ENCODE peak calls at places on chromosomes 16 and 17, in six cellular contexts. B is vagina, J is hepatocyte, T is colonic mucosa, O is body of pancreas, Y is cardiac muscle cell. P is an unnamed sample.

GRCh38 chr16:74563828-74564263 is 43.1 kb downstream of the GLG1 start:
- DNase-seq in T (no peak), Y (no peak), O (no peak), B (no peak), J (peak; percentile 48), P (no peak)

GRCh38 chr17:49180303-49180702 is 30.1 kb downstream of the GNGT2 start:
- DNase-seq in J (peak; percentile 35), O (peak; percentile 71), B (no peak), T (peak; percentile 77), Y (peak; percentile 52), P (peak; percentile 66)

GRCh38 chr16:28082624-28083023 is 19.1 kb upstream of the GSG1L start:
- DNase-seq in B (no peak), Y (no peak), J (peak; percentile 59), O (no peak), T (no peak), P (peak; percentile 78)

GRCh38 chr17:49018673-49019215 is 21.6 kb downstream of the IGF2BP1 start:
- DNase-seq in Y (no peak), J (no peak), B (no peak), O (no peak), T (no peak), P (peak; percentile 37)

GRCh38 chr16:87464691-87465300 is 28.0 kb downstream of the ZCCHC14 start:
- DNase-seq in Y (peak; percentile 49), T (peak; percentile 58), O (peak; percentile 56), J (peak; percentile 80), B (no peak), P (no peak)

GRCh38 chr16:82655315-82655714 is 28.5 kb downstream of the CDH13 start:
- DNase-seq in B (no peak), J (peak; percentile 19), Y (no peak), O (no peak), T (peak; percentile 37), P (no peak)

GRCh38 chr16:54093281-54093680 is 193.3 kb downstream of the IRX3 start:
- DNase-seq in J (no peak), Y (no peak), T (no peak), B (peak; percentile 31), O (no peak), P (no peak)

GRCh38 chr17:75712480-75712879 is 8.8 kb upstream of the ITGB4 start:
- DNase-seq in J (no peak), Y (no peak), T (no peak), B (no peak), O (no peak), P (no peak)

GRCh38 chr17:27155866-27156265 is 138.0 kb upstream of the WSB1 start:
- DNase-seq in Y (no peak), B (no peak), O (no peak), T (no peak), J (no peak), P (no peak)

GRCh38 chr16:58011652-58012051 is 10.4 kb downstream of the USB1 start:
- DNase-seq in B (no peak), J (peak; percentile 52), O (no peak), Y (no peak), T (no peak), P (no peak)

GRCh38 chr17:19017804-19018599 is 13.4 kb upstream of the FAM83G start:
- DNase-seq in B (no peak), Y (no peak), T (no peak), J (no peak), O (no peak), P (no peak)

GRCh38 chr16:24781256-24781655 is 51.8 kb downstream of the TNRC6A start:
- DNase-seq in Y (no peak), J (no peak), B (no peak), O (no peak), T (no peak), P (no peak)

GRCh38 chr17:31564883-31565297 is 173.4 kb downstream of the RAB11FIP4 start:
- DNase-seq in T (no peak), B (no peak), O (peak; percentile 41), J (no peak), Y (no peak), P (peak; percentile 26)

GRCh38 chr16:76235025-76235424 is 42.2 kb upstream of the CNTNAP4 start:
- DNase-seq in T (no peak), J (no peak), O (no peak), Y (no peak), B (no peak), P (no peak)

GRCh38 chr17:50904522-50905459 is 38.6 kb upstream of the TOB1 start:
- DNase-seq in O (peak; percentile 79), Y (no peak), J (peak; percentile 78), T (peak; percentile 67), B (no peak), P (peak; percentile 50)

GRCh38 chr17:67712375-67712774 is 5.4 kb upstream of the NOL11 start:
- DNase-seq in Y (no peak), J (no peak), O (no peak), B (no peak), T (no peak), P (no peak)

GRCh38 chr16:70635356-70636016 is 10.9 kb upstream of the IL34 start:
- DNase-seq in J (no peak), B (no peak), T (no peak), Y (no peak), O (no peak), P (peak; percentile 93)

GRCh38 chr17:80110927-80111701 is 9.7 kb downstream of the GAA start:
- DNase-seq in Y (no peak), J (peak; percentile 3), O (no peak), T (no peak), B (no peak), P (no peak)

GRCh38 chr17:4215882-4216411 is 47.8 kb downstream of the ANKFY1 start:
- DNase-seq in B (no peak), J (no peak), T (no peak), Y (no peak), O (no peak), P (no peak)

GRCh38 chr16:22055881-22056280 is 36.5 kb upstream of the VWA3A start:
- DNase-seq in Y (peak; percentile 35), B (no peak), T (no peak), O (no peak), J (no peak), P (peak; percentile 59)

GRCh38 chr16:22052985-22053384 is 39.4 kb upstream of the VWA3A start:
- DNase-seq in T (no peak), O (no peak), J (no peak), B (no peak), Y (no peak), P (no peak)

GRCh38 chr16:22054847-22055590 is 37.3 kb upstream of the VWA3A start:
- DNase-seq in J (no peak), O (no peak), B (no peak), Y (no peak), T (no peak), P (no peak)

GRCh38 chr16:22050963-22051362 is 41.4 kb upstream of the VWA3A start:
- DNase-seq in B (no peak), O (no peak), T (no peak), Y (no peak), J (no peak), P (no peak)

GRCh38 chr16:22053921-22054341 is 38.4 kb upstream of the VWA3A start:
- DNase-seq in O (no peak), J (no peak), Y (no peak), B (no peak), T (no peak), P (no peak)
- H3K27ac ChIP-seq in O (no peak overlapping the region), J (no peak overlapping the region), Y (no peak overlapping the region), B (no peak overlapping the region), T (no peak overlapping the region), P (no peak overlapping the region)

GRCh38 chr16:9723136-9723535 is 459.1 kb downstream of the GRIN2A start:
- DNase-seq in J (no peak), T (no peak), O (no peak), Y (no peak), B (no peak), P (no peak)
- H3K27ac ChIP-seq in J (no peak overlapping the region), T (no peak overlapping the region), O (no peak overlapping the region), Y (no peak overlapping the region), B (no peak overlapping the region), P (no peak overlapping the region)

GRCh38 chr17:44309472-44309871 is 1.1 kb downstream of the RUNDC3A start:
- DNase-seq in O (no peak), J (no peak), Y (no peak), T (no peak), B (no peak), P (no peak)

GRCh38 chr17:44308865-44309264 is 464 bp downstream of the RUNDC3A start:
- DNase-seq in B (no peak), O (no peak), Y (no peak), J (no peak), T (no peak), P (no peak)

GRCh38 chr17:44311562-44312181 is 3.3 kb downstream of the RUNDC3A start:
- DNase-seq in J (no peak), B (no peak), T (no peak), O (no peak), Y (no peak), P (no peak)

GRCh38 chr17:44310612-44311376 is 2.4 kb downstream of the RUNDC3A start:
- DNase-seq in J (no peak), O (no peak), Y (no peak), T (no peak), B (no peak), P (no peak)

DNA sequence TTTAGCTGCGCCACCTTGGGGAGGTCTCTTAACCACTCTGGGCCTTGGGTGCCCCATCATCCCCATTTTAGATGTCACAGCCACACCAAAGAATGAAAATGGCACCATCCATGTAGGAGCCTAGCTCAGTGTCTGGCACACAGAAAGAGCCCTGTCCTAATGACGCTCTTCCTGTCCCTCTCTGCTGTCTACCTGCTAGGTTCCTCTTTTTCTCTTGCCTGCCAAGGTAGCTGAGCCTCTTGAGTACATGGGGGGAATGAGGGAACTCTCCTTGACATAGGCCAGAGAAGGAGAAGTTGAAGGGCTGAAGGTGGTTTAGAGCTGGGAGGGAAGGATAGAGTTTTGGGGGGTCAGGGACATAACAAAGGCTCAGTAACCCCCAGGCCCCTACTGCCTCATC is 1.8 kb downstream of the RUNDC3A start:
- DNase-seq in B (no peak), Y (no peak), O (no peak), T (no peak), J (no peak), P (no peak)
- H3K27ac ChIP-seq in B (no peak overlapping the region), Y (no peak overlapping the region), O (no peak overlapping the region), T (no peak overlapping the region), J (no peak overlapping the region), P (no peak overlapping the region)

GRCh38 chr16:80991792-80992430 is 14.8 kb downstream of the CMC2 start:
- DNase-seq in Y (no peak), B (no peak), T (no peak), O (no peak), J (no peak), P (no peak)
- H3K27ac ChIP-seq in Y (no peak overlapping the region), B (no peak overlapping the region), T (no peak overlapping the region), O (no peak overlapping the region), J (no peak overlapping the region), P (no peak overlapping the region)

DNA sequence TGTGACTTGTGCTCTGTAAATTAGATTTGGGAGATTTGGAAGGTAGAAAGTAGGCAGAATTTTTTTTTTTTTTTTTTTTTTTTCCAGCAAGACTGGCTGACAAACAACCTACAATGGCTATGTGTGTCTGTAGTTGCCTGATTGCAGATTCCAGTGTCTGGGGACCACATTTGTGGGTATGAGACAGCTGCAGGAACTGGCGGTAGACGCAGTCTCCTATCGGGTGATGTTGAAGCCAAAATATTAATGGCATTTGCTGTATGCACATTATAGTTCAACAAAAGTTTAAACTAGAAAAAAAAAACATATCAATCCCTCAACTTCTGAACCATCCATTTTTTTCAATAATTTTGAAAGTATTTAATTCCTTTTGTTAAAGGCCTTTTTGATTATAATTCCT is 665.2 kb downstream of the TOX3 start:
- DNase-seq in B (no peak), Y (no peak), T (no peak), J (no peak), O (no peak), P (no peak)
- H3K27ac ChIP-seq in B (no peak overlapping the region), Y (no peak overlapping the region), T (no peak overlapping the region), J (no peak overlapping the region), O (no peak overlapping the region), P (no peak overlapping the region)

P was measured in neural progenitor cell.